ENCODE peak calls at places on chromosomes 13 and 19, in eight cellular contexts. B is germinal center, Z is NCI-H82, T is dorsolateral prefrontal cortex, L is choroid plexus epithelial cell, O is endothelial cell, M is DMS53, C is NT2/D1. Y is an unnamed sample.

GRCh38 chr13:88979465-88980180 is 1308.5 kb downstream of the SLITRK5 start:
- DNase-seq in C (no peak), T (no peak), Z (peak; percentile 36), L (peak; percentile 37), M (peak; percentile 16), B (no peak), O (no peak), Y (peak; percentile 69)

GRCh38 chr13:28199089-28199488 is 60.7 kb downstream of the PAN3 start:
- DNase-seq in C (no peak), Z (peak; percentile 5), O (no peak), B (no peak), L (no peak), M (no peak), T (no peak), Y (no peak)

GRCh38 chr19:588758-589692 is 656 bp upstream of the HCN2 start:
- DNase-seq in O (no peak), B (no peak), T (no peak), L (no peak), Z (peak; percentile 38), M (peak; percentile 84), C (no peak), Y (peak; percentile 83)

GRCh38 chr19:40165362-40165937 is 25.8 kb upstream of the MAP3K10 start:
- DNase-seq in L (peak; percentile 52), Z (peak; percentile 70), C (peak; percentile 35), O (peak; percentile 66), M (peak; percentile 75), B (peak; percentile 41), T (peak; percentile 66), Y (peak; percentile 62)

GRCh38 chr19:48470856-48471255 is 1.7 kb downstream of the CYTH2 start:
- DNase-seq in O (no peak), B (no peak), C (no peak), M (no peak), T (no peak), Z (no peak), L (no peak), Y (no peak)

GRCh38 chr19:43438291-43439162 is 23.8 kb downstream of the TEX101 start:
- DNase-seq in Z (peak; percentile 29), T (no peak), B (no peak), M (peak; percentile 26), C (no peak), O (no peak), L (peak; percentile 15), Y (peak; percentile 78)

GRCh38 chr19:49850487-49851342 is at the start of gene PTOV1:
- DNase-seq in O (peak; percentile 92), L (peak; percentile 95), T (peak; percentile 96), B (peak; percentile 97), C (peak; percentile 68), Z (peak; percentile 95), M (peak; percentile 95), Y (peak; percentile 97)

GRCh38 chr19:52138614-52139290 is 986 bp downstream of the ZNF616 start:
- DNase-seq in L (peak; percentile 15), Z (peak; percentile 80), O (peak; percentile 55), B (peak; percentile 5), M (peak; percentile 53), C (peak; percentile 28), T (peak; percentile 44), Y (peak; percentile 90)

GRCh38 chr13:92849381-92849780 is 377.2 kb upstream of the GPC6 start:
- DNase-seq in Z (no peak), T (no peak), O (no peak), C (no peak), M (no peak), B (no peak), L (no peak), Y (no peak)

GRCh38 chr19:991932-992669 is 8.0 kb downstream of the WDR18 start:
- DNase-seq in M (no peak), B (no peak), T (no peak), C (no peak), L (no peak), O (no peak), Z (no peak), Y (no peak)

GRCh38 chr19:1864480-1865171 is 1.2 kb upstream of the KLF16 start:
- DNase-seq in M (peak; percentile 78), B (peak; percentile 80), Z (peak; percentile 76), C (no peak), L (peak; percentile 53), T (peak; percentile 68), O (peak; percentile 89), Y (peak; percentile 76)

GRCh38 chr13:95239293-95239692 is 62.0 kb downstream of the ABCC4 start:
- DNase-seq in T (no peak), Z (peak; percentile 26), L (no peak), B (peak; percentile 59), O (no peak), C (no peak), M (no peak), Y (no peak)

GRCh38 chr13:47962237-47962636 is 38.8 kb downstream of the SUCLA2 start:
- DNase-seq in O (no peak), T (no peak), B (no peak), L (no peak), Z (no peak), M (no peak), C (no peak), Y (no peak)

GRCh38 chr19:55173186-55173716 is 6.8 kb upstream of the DNAAF3 start:
- DNase-seq in M (no peak), C (no peak), Z (no peak), T (no peak), L (no peak), O (no peak), B (no peak), Y (no peak)

GRCh38 chr13:44523176-44524017 is 52.7 kb downstream of the TSC22D1 start:
- DNase-seq in B (no peak), C (no peak), Z (no peak), L (peak; percentile 88), O (no peak), T (no peak), M (peak; percentile 53), Y (no peak)

GRCh38 chr13:114099191-114099590 is 33.2 kb downstream of the RASA3 start:
- DNase-seq in M (peak; percentile 80), C (no peak), T (peak; percentile 90), Z (peak; percentile 31), L (peak; percentile 92), O (no peak), B (no peak), Y (peak; percentile 84)

GRCh38 chr13:66171821-66172220 is 1058.3 kb downstream of the PCDH9 start:
- DNase-seq in C (no peak), T (no peak), Z (no peak), B (no peak), M (no peak), O (no peak), L (no peak), Y (peak; percentile 87)

GRCh38 chr13:38582133-38582532 is 104.7 kb upstream of the FREM2 start:
- DNase-seq in L (peak; percentile 60), T (no peak), M (peak; percentile 82), Z (peak; percentile 85), O (peak; percentile 42), B (peak; percentile 3), C (peak; percentile 16), Y (peak; percentile 72)

GRCh38 chr19:56106397-56106849 is 14.7 kb downstream of the ZNF787 start:
- DNase-seq in T (no peak), C (no peak), O (no peak), L (no peak), Z (no peak), B (no peak), M (no peak), Y (peak; percentile 47)

GRCh38 chr19:16327911-16328823 is 3.5 kb downstream of the KLF2 start:
- DNase-seq in Z (no peak), L (peak; percentile 92), B (peak; percentile 30), O (no peak), T (peak; percentile 69), M (peak; percentile 46), C (no peak), Y (no peak)

GRCh38 chr19:530133-531008 is 1.2 kb upstream of the CDC34 start:
- DNase-seq in L (no peak), B (no peak), C (no peak), T (no peak), Z (no peak), O (no peak), M (no peak), Y (no peak)

GRCh38 chr13:46129124-46129523 is 24.3 kb upstream of the CPB2 start:
- DNase-seq in O (no peak), B (no peak), M (no peak), Z (no peak), L (no peak), C (no peak), T (no peak), Y (no peak)

GRCh38 chr13:112261924-112262323 is 114.2 kb upstream of the SPACA7 start:
- DNase-seq in C (no peak), L (no peak), Z (no peak), M (no peak), T (no peak), O (no peak), B (no peak), Y (no peak)